ENCODE peak calls at places on chromosomes 12 and 14, in ten cellular contexts. S, A, K, G, J, N, M, L, U and T are unnamed samples.

GRCh38 chr12:75364918-75365317 is 26.0 kb upstream of the GLIPR1L2 start:
- DNase-seq in A (peak; percentile 95), J (peak; percentile 18), K (peak; percentile 14), G (no peak), M (no peak), S (no peak), U (no peak), N (no peak), L (no peak), T (no peak)

GRCh38 chr14:66539034-66539433 is 31.1 kb downstream of the GPHN start:
- DNase-seq in K (peak; percentile 3), G (no peak), N (no peak), M (no peak), S (no peak), U (peak; percentile 0), A (no peak), J (no peak), L (no peak), T (no peak)

GRCh38 chr14:100576091-100577085 is 10.8 kb downstream of the BEGAIN start:
- DNase-seq in K (no peak), S (no peak), A (no peak), N (no peak), G (no peak), M (no peak), U (no peak), J (no peak), L (no peak), T (peak; percentile 39)

GRCh38 chr14:32571995-32572866 is 243.1 kb downstream of the AKAP6 start:
- DNase-seq in N (no peak), J (no peak), S (no peak), K (no peak), A (no peak), G (no peak), M (no peak), L (no peak), U (no peak), T (no peak)

GRCh38 chr14:32372154-32372553 is 43.1 kb downstream of the AKAP6 start:
- DNase-seq in L (no peak), M (no peak), U (no peak), N (no peak), J (peak; percentile 86), K (peak; percentile 96), G (peak; percentile 90), A (peak; percentile 96), S (no peak), T (no peak)

GRCh38 chr12:11729008-11729407 is 79.5 kb downstream of the ETV6 start:
- DNase-seq in L (no peak), S (peak; percentile 40), J (no peak), N (no peak), M (no peak), A (no peak), K (no peak), U (no peak), G (no peak), T (no peak)

GRCh38 chr12:5407457-5407856 is 24.5 kb upstream of the NTF3 start:
- DNase-seq in G (no peak), U (no peak), M (no peak), J (no peak), S (no peak), A (no peak), K (no peak), N (no peak), L (no peak), T (no peak)

GRCh38 chr14:88422919-88423318 is 37.5 kb downstream of the SPATA7 start:
- DNase-seq in L (no peak), N (no peak), J (peak; percentile 33), K (peak; percentile 89), U (peak; percentile 4), M (no peak), A (peak; percentile 68), S (no peak), G (peak; percentile 87), T (no peak)

GRCh38 chr12:6469092-6469491 is 1.4 kb downstream of the VAMP1 start:
- DNase-seq in J (no peak), M (no peak), U (no peak), G (no peak), N (no peak), K (no peak), A (no peak), S (no peak), L (no peak), T (no peak)

GRCh38 chr12:85588221-85588620 is 248.0 kb downstream of the RASSF9 start:
- DNase-seq in U (no peak), G (no peak), L (no peak), N (no peak), K (no peak), J (no peak), M (no peak), S (no peak), A (no peak), T (no peak)

GRCh38 chr12:105221588-105222325 is 14.2 kb downstream of the APPL2 start:
- DNase-seq in K (no peak), S (no peak), M (no peak), J (no peak), G (no peak), U (no peak), L (no peak), A (no peak), N (no peak), T (no peak)

GRCh38 chr12:76219806-76220205 is 128.4 kb downstream of the BBS10 start:
- DNase-seq in L (no peak), A (no peak), N (no peak), S (no peak), J (no peak), G (no peak), M (no peak), U (no peak), K (peak; percentile 28), T (no peak)

GRCh38 chr12:15899282-15899870 is 11.8 kb upstream of the DERA start:
- DNase-seq in N (no peak), J (no peak), L (no peak), A (no peak), K (no peak), G (peak; percentile 33), U (no peak), M (no peak), S (peak; percentile 25), T (no peak)

GRCh38 chr14:21768116-21768874 is 94.7 kb upstream of the OR4E1 start:
- DNase-seq in K (peak; percentile 46), U (no peak), J (peak; percentile 22), G (peak; percentile 17), S (no peak), M (no peak), L (no peak), A (no peak), N (no peak), T (no peak)

GRCh38 chr14:35419429-35419841 is 14.9 kb upstream of the NFKBIA start:
- DNase-seq in K (no peak), U (no peak), L (no peak), J (no peak), G (peak; percentile 69), S (no peak), M (no peak), N (no peak), A (no peak), T (no peak)

GRCh38 chr14:60265163-60265562 is 16.1 kb downstream of the PPM1A start:
- DNase-seq in L (no peak), M (no peak), S (no peak), N (no peak), U (no peak), K (no peak), J (no peak), A (no peak), G (no peak), T (no peak)

GRCh38 chr14:97413991-97414717 is 617.0 kb downstream of the VRK1 start:
- DNase-seq in L (no peak), M (no peak), N (no peak), S (no peak), G (no peak), U (no peak), K (no peak), J (no peak), A (no peak), T (no peak)

GRCh38 chr14:82080319-82080718 is 546.7 kb upstream of the SEL1L start:
- DNase-seq in K (no peak), M (no peak), G (no peak), S (peak; percentile 57), N (no peak), L (no peak), A (no peak), J (no peak), U (no peak), T (no peak)

GRCh38 chr12:5506821-5507231 is 74.9 kb downstream of the NTF3 start:
- DNase-seq in J (no peak), A (peak; percentile 82), M (no peak), K (no peak), S (no peak), U (no peak), G (no peak), N (no peak), L (no peak), T (peak; percentile 74)

GRCh38 chr12:130127909-130128763 is 34.1 kb upstream of the FZD10 start:
- DNase-seq in K (no peak), M (no peak), U (no peak), N (no peak), G (no peak), L (no peak), J (no peak), A (peak; percentile 12), S (no peak), T (peak; percentile 71)

GRCh38 chr12:84738481-84738972 is 174.1 kb downstream of the SLC6A15 start:
- DNase-seq in M (no peak), U (no peak), N (no peak), K (peak; percentile 60), L (no peak), G (peak; percentile 78), A (peak; percentile 68), S (no peak), J (peak; percentile 64), T (no peak)

GRCh38 chr12:49524660-49525324 is 14.0 kb upstream of the KCNH3 start:
- DNase-seq in J (peak; percentile 60), G (no peak), M (no peak), S (no peak), U (no peak), L (no peak), N (no peak), K (peak; percentile 34), A (no peak), T (no peak)

GRCh38 chr12:94157891-94158495 is 9.6 kb downstream of the PLXNC1 start:
- DNase-seq in S (peak; percentile 13), K (peak; percentile 61), G (no peak), J (no peak), N (no peak), A (no peak), L (no peak), U (no peak), M (no peak), T (no peak)

GRCh38 chr12:26052652-26053051 is 72.2 kb downstream of the BHLHE41 start:
- DNase-seq in A (no peak), J (no peak), S (no peak), M (no peak), U (no peak), L (no peak), N (no peak), G (no peak), K (no peak), T (no peak)

GRCh38 chr12:124518051-124518932 is 49.1 kb downstream of the NCOR2 start:
- DNase-seq in A (peak; percentile 100), J (peak; percentile 100), N (peak; percentile 86), S (peak; percentile 91), L (no peak), U (no peak), K (peak; percentile 99), M (no peak), G (peak; percentile 98), T (peak; percentile 99)